ENCODE peak calls at places on chromosomes 11 and 22, in eight cellular contexts. F is NCI-H1694 treated with DMSO at 0.1 percent for 48 hours; M is NCI-H1930; Q is stimulated activated CD4-positive, alpha-beta T cell treated with anti-CD3 and anti-CD28 coated beads, Interleukin-4, amount 100 ng/mL, for 4 hours; O is activated naive CD8-positive, alpha-beta T cell treated with anti-CD3 and anti-CD28 coated beads, Interleukin-2, amount 10 ng/mL, durations not matched to agents 7 days and 5 days; Y is posterior cingulate gyrus; P is tibial nerve; U is HFF-Myc. V is an unnamed sample.

GRCh38 chr22:19478466-19479357 is at the start of gene UFD1:
- DNase-seq in F (peak; percentile 82), M (peak; percentile 84), Q (peak; percentile 73), O (peak; percentile 86), Y (peak; percentile 97), P (peak; percentile 53), U (no peak), V (no peak)

GRCh38 chr11:108609681-108610080 is 16.1 kb upstream of the EXPH5 start:
- DNase-seq in F (no peak), M (no peak), Q (no peak), O (no peak), Y (no peak), P (no peak), U (no peak), V (no peak)

GRCh38 chr22:19942071-19942885 is 660 bp upstream of the TXNRD2 start:
- DNase-seq in F (no peak), M (no peak), Q (no peak), O (peak; percentile 47), Y (peak; percentile 78), P (peak; percentile 66), U (no peak), V (no peak)

GRCh38 chr11:15627560-15627959 is 512.8 kb downstream of the INSC start:
- DNase-seq in F (no peak), M (no peak), Q (no peak), O (no peak), Y (no peak), P (no peak), U (no peak), V (peak; percentile 3)

GRCh38 chr11:24585192-24585591 is 88.3 kb downstream of the LUZP2 start:
- DNase-seq in F (no peak), M (no peak), Q (no peak), O (no peak), Y (no peak), P (no peak), U (no peak), V (no peak)

GRCh38 chr11:5336331-5336730 is 7.0 kb downstream of the OR51B5 start:
- DNase-seq in F (no peak), M (no peak), Q (no peak), O (no peak), Y (no peak), P (no peak), U (no peak), V (no peak)

GRCh38 chr11:119892311-119892808 is 163.4 kb upstream of the NECTIN1 start:
- DNase-seq in F (no peak), M (no peak), Q (no peak), O (no peak), Y (peak; percentile 97), P (no peak), U (no peak), V (no peak)

GRCh38 chr11:61718046-61718531 is 34.3 kb upstream of the MYRF start:
- DNase-seq in F (peak; percentile 59), M (no peak), Q (no peak), O (no peak), Y (no peak), P (no peak), U (no peak), V (no peak)

GRCh38 chr11:130403301-130403804 is 25.1 kb downstream of the ADAMTS8 start:
- DNase-seq in F (no peak), M (no peak), Q (no peak), O (no peak), Y (peak; percentile 93), P (no peak), U (no peak), V (peak; percentile 61)

GRCh38 chr22:41571786-41572185 is 11.0 kb downstream of the CSDC2 start:
- DNase-seq in F (no peak), M (no peak), Q (no peak), O (no peak), Y (no peak), P (no peak), U (no peak), V (no peak)

GRCh38 chr11:95505927-95506426 is 275.0 kb upstream of the SESN3 start:
- DNase-seq in F (no peak), M (no peak), Q (no peak), O (no peak), Y (no peak), P (no peak), U (no peak), V (no peak)

GRCh38 chr11:63560506-63561179 is 2.5 kb downstream of the PLAAT2 start:
- DNase-seq in F (no peak), M (no peak), Q (no peak), O (no peak), Y (no peak), P (no peak), U (no peak), V (no peak)

GRCh38 chr11:128705124-128705920 is 11.4 kb downstream of the FLI1 start:
- DNase-seq in F (no peak), M (no peak), Q (no peak), O (no peak), Y (no peak), P (no peak), U (no peak), V (no peak)

GRCh38 chr22:48942698-48943566 is 884.7 kb downstream of the BRD1 start:
- DNase-seq in F (no peak), M (no peak), Q (no peak), O (no peak), Y (peak; percentile 84), P (no peak), U (no peak), V (no peak)

GRCh38 chr11:107689317-107690202 is 22.3 kb downstream of the SLN start:
- DNase-seq in F (peak; percentile 16), M (peak; percentile 40), Q (peak; percentile 36), O (peak; percentile 41), Y (peak; percentile 94), P (peak; percentile 95), U (no peak), V (no peak)

GRCh38 chr22:23862103-23862502 is 4.4 kb downstream of the SLC2A11 start:
- DNase-seq in F (peak; percentile 56), M (peak; percentile 37), Q (no peak), O (no peak), Y (peak; percentile 81), P (no peak), U (no peak), V (no peak)

GRCh38 chr11:47056261-47056915 is 119.8 kb downstream of the CSTPP1 start:
- DNase-seq in F (no peak), M (no peak), Q (no peak), O (no peak), Y (no peak), P (no peak), U (peak; percentile 33), V (no peak)

GRCh38 chr11:107457205-107457557 is 444 bp downstream of the CWF19L2 start:
- DNase-seq in F (no peak), M (no peak), Q (no peak), O (no peak), Y (no peak), P (no peak), U (no peak), V (no peak)

GRCh38 chr22:33056108-33056507 is 2.1 kb downstream of the SYN3 start:
- DNase-seq in F (no peak), M (no peak), Q (no peak), O (no peak), Y (no peak), P (no peak), U (no peak), V (no peak)

GRCh38 chr11:123062158-123062891 is 389 bp upstream of the HSPA8 start:
- DNase-seq in F (peak; percentile 85), M (peak; percentile 96), Q (peak; percentile 99), O (peak; percentile 99), Y (peak; percentile 100), P (peak; percentile 97), U (peak; percentile 95), V (peak; percentile 99)

GRCh38 chr22:45552017-45552411 is 49.3 kb downstream of the FBLN1 start:
- DNase-seq in F (no peak), M (no peak), Q (no peak), O (no peak), Y (peak; percentile 65), P (no peak), U (no peak), V (no peak)

GRCh38 chr11:2562181-2562581 is 117.4 kb downstream of the KCNQ1 start:
- DNase-seq in F (no peak), M (no peak), Q (no peak), O (peak; percentile 24), Y (peak; percentile 98), P (no peak), U (no peak), V (no peak)

GRCh38 chr11:31805037-31805628 is 6.0 kb downstream of the PAX6 start:
- DNase-seq in F (no peak), M (no peak), Q (no peak), O (no peak), Y (no peak), P (no peak), U (no peak), V (no peak)

GRCh38 chr11:123677510-123677909 is 23.1 kb upstream of the SCN3B start:
- DNase-seq in F (no peak), M (no peak), Q (no peak), O (no peak), Y (no peak), P (no peak), U (no peak), V (no peak)

GRCh38 chr11:88213406-88213805 is 38.2 kb upstream of the RAB38 start:
- DNase-seq in F (no peak), M (no peak), Q (no peak), O (no peak), Y (no peak), P (no peak), U (no peak), V (no peak)

GRCh38 chr11:27468209-27468608 is 4.4 kb downstream of the LGR4 start:
- DNase-seq in F (no peak), M (no peak), Q (no peak), O (no peak), Y (no peak), P (no peak), U (no peak), V (peak; percentile 51)

GRCh38 chr22:50576070-50576469 is 2.2 kb downstream of the CPT1B start:
- DNase-seq in F (peak; percentile 7), M (peak; percentile 39), Q (no peak), O (no peak), Y (peak; percentile 82), P (no peak), U (peak; percentile 25), V (no peak)

GRCh38 chr22:48937032-48937639 is 890.5 kb downstream of the BRD1 start:
- DNase-seq in F (no peak), M (no peak), Q (no peak), O (no peak), Y (peak; percentile 72), P (no peak), U (no peak), V (no peak)

GRCh38 chr11:73875380-73875779 is 1.3 kb downstream of the COA4 start:
- DNase-seq in F (no peak), M (no peak), Q (no peak), O (no peak), Y (no peak), P (no peak), U (no peak), V (no peak)

GRCh38 chr22:41351011-41351410 is 30.7 kb upstream of the TEF start:
- DNase-seq in F (no peak), M (no peak), Q (no peak), O (no peak), Y (no peak), P (no peak), U (no peak), V (no peak)

GRCh38 chr11:17839973-17840611 is 105.5 kb downstream of the KCNC1 start:
- DNase-seq in F (no peak), M (no peak), Q (no peak), O (no peak), Y (peak; percentile 89), P (no peak), U (no peak), V (no peak)

GRCh38 chr11:64969209-64969608 is 2.7 kb downstream of the MAJIN start:
- DNase-seq in F (peak; percentile 70), M (no peak), Q (no peak), O (no peak), Y (no peak), P (no peak), U (peak; percentile 21), V (no peak)

V was measured in BJ.